ENCODE peak calls at places on chromosomes 7 and 10, in nine cellular contexts. One of them, this sample, is unnamed.

GRCh38 chr7:37732253-37732652 is 48.7 kb downstream of the GPR141 start:
- DNase-seq in NCI-H1105 treated with DMSO at 0.1 percent for 48 hours: peak; percentile 45
- DNase-seq in sigmoid colon: no peak
- DNase-seq in GM12891: peak; percentile 24
- DNase-seq in non-pigmented ciliary epithelial cell: no peak
- DNase-seq in Right ventricle myocardium superior: peak; percentile 45
- DNase-seq in WTC11: peak; percentile 74
- DNase-seq in NCI-H345: peak; percentile 2
- DNase-seq in iPS-NIHi11: peak; percentile 70
- DNase-seq in this sample: no peak

GRCh38 chr7:103499976-103500375 is 54.0 kb upstream of the SLC26A5 start:
- DNase-seq in NCI-H1105 treated with DMSO at 0.1 percent for 48 hours: no peak
- DNase-seq in sigmoid colon: no peak
- DNase-seq in GM12891: no peak
- DNase-seq in non-pigmented ciliary epithelial cell: no peak
- DNase-seq in Right ventricle myocardium superior: no peak
- DNase-seq in WTC11: no peak
- DNase-seq in NCI-H345: no peak
- DNase-seq in iPS-NIHi11: no peak
- DNase-seq in this sample: no peak

GRCh38 chr7:104625956-104626355 is 297.6 kb downstream of the LHFPL3 start:
- DNase-seq in NCI-H1105 treated with DMSO at 0.1 percent for 48 hours: no peak
- DNase-seq in sigmoid colon: no peak
- DNase-seq in GM12891: no peak
- DNase-seq in non-pigmented ciliary epithelial cell: no peak
- DNase-seq in Right ventricle myocardium superior: no peak
- DNase-seq in WTC11: no peak
- DNase-seq in NCI-H345: no peak
- DNase-seq in iPS-NIHi11: no peak
- DNase-seq in this sample: no peak

GRCh38 chr7:78970440-78970916 is 483.0 kb downstream of the MAGI2 start:
- DNase-seq in NCI-H1105 treated with DMSO at 0.1 percent for 48 hours: no peak
- DNase-seq in sigmoid colon: no peak
- DNase-seq in GM12891: no peak
- DNase-seq in non-pigmented ciliary epithelial cell: no peak
- DNase-seq in Right ventricle myocardium superior: no peak
- DNase-seq in WTC11: no peak
- DNase-seq in NCI-H345: no peak
- DNase-seq in iPS-NIHi11: no peak
- DNase-seq in this sample: no peak

GRCh38 chr10:29486466-29486865 is 148.3 kb downstream of the SVIL start:
- DNase-seq in NCI-H1105 treated with DMSO at 0.1 percent for 48 hours: no peak
- DNase-seq in sigmoid colon: no peak
- DNase-seq in GM12891: no peak
- DNase-seq in non-pigmented ciliary epithelial cell: no peak
- DNase-seq in Right ventricle myocardium superior: no peak
- DNase-seq in WTC11: no peak
- DNase-seq in NCI-H345: no peak
- DNase-seq in iPS-NIHi11: no peak
- DNase-seq in this sample: no peak

GRCh38 chr10:72259491-72260214 is 14.1 kb upstream of the DDIT4 start:
- DNase-seq in NCI-H1105 treated with DMSO at 0.1 percent for 48 hours: no peak
- DNase-seq in sigmoid colon: peak; percentile 75
- DNase-seq in GM12891: no peak
- DNase-seq in non-pigmented ciliary epithelial cell: no peak
- DNase-seq in Right ventricle myocardium superior: no peak
- DNase-seq in WTC11: no peak
- DNase-seq in NCI-H345: no peak
- DNase-seq in iPS-NIHi11: no peak
- DNase-seq in this sample: no peak

GRCh38 chr10:17216217-17216900 is 11.7 kb upstream of the VIM start:
- DNase-seq in NCI-H1105 treated with DMSO at 0.1 percent for 48 hours: no peak
- DNase-seq in sigmoid colon: no peak
- DNase-seq in GM12891: no peak
- DNase-seq in non-pigmented ciliary epithelial cell: peak; percentile 95
- DNase-seq in Right ventricle myocardium superior: no peak
- DNase-seq in WTC11: no peak
- DNase-seq in NCI-H345: no peak
- DNase-seq in iPS-NIHi11: no peak
- DNase-seq in this sample: no peak

GRCh38 chr10:28532223-28532508 is 752 bp upstream of the WAC start:
- DNase-seq in NCI-H1105 treated with DMSO at 0.1 percent for 48 hours: peak; percentile 29
- DNase-seq in sigmoid colon: no peak
- DNase-seq in GM12891: peak; percentile 39
- DNase-seq in non-pigmented ciliary epithelial cell: no peak
- DNase-seq in Right ventricle myocardium superior: no peak
- DNase-seq in WTC11: no peak
- DNase-seq in NCI-H345: no peak
- DNase-seq in iPS-NIHi11: no peak
- DNase-seq in this sample: peak; percentile 82

GRCh38 chr7:92058040-92058439 is 76.2 kb downstream of the CYP51A1 start:
- DNase-seq in NCI-H1105 treated with DMSO at 0.1 percent for 48 hours: no peak
- DNase-seq in sigmoid colon: no peak
- DNase-seq in GM12891: no peak
- DNase-seq in non-pigmented ciliary epithelial cell: no peak
- DNase-seq in Right ventricle myocardium superior: no peak
- DNase-seq in WTC11: no peak
- DNase-seq in NCI-H345: no peak
- DNase-seq in iPS-NIHi11: no peak
- DNase-seq in this sample: no peak

GRCh38 chr7:6403907-6404306 is 43.8 kb downstream of the DAGLB start:
- DNase-seq in NCI-H1105 treated with DMSO at 0.1 percent for 48 hours: no peak
- DNase-seq in sigmoid colon: no peak
- DNase-seq in GM12891: no peak
- DNase-seq in non-pigmented ciliary epithelial cell: no peak
- DNase-seq in Right ventricle myocardium superior: no peak
- DNase-seq in WTC11: no peak
- DNase-seq in NCI-H345: no peak
- DNase-seq in iPS-NIHi11: no peak
- DNase-seq in this sample: no peak

GRCh38 chr7:114662002-114662677 is 247.5 kb downstream of the FOXP2 start:
- DNase-seq in NCI-H1105 treated with DMSO at 0.1 percent for 48 hours: no peak
- DNase-seq in sigmoid colon: no peak
- DNase-seq in GM12891: no peak
- DNase-seq in non-pigmented ciliary epithelial cell: no peak
- DNase-seq in Right ventricle myocardium superior: no peak
- DNase-seq in WTC11: no peak
- DNase-seq in NCI-H345: no peak
- DNase-seq in iPS-NIHi11: no peak
- DNase-seq in this sample: no peak

GRCh38 chr7:7327423-7327822 is 145.1 kb downstream of the C1GALT1 start:
- DNase-seq in NCI-H1105 treated with DMSO at 0.1 percent for 48 hours: peak; percentile 16
- DNase-seq in sigmoid colon: no peak
- DNase-seq in GM12891: no peak
- DNase-seq in non-pigmented ciliary epithelial cell: no peak
- DNase-seq in Right ventricle myocardium superior: no peak
- DNase-seq in WTC11: no peak
- DNase-seq in NCI-H345: no peak
- DNase-seq in iPS-NIHi11: no peak
- DNase-seq in this sample: no peak

GRCh38 chr10:13608246-13608853 is 21.6 kb downstream of the PRPF18 start:
- DNase-seq in NCI-H1105 treated with DMSO at 0.1 percent for 48 hours: no peak
- DNase-seq in sigmoid colon: no peak
- DNase-seq in GM12891: no peak
- DNase-seq in non-pigmented ciliary epithelial cell: no peak
- DNase-seq in Right ventricle myocardium superior: no peak
- DNase-seq in WTC11: peak; percentile 31
- DNase-seq in NCI-H345: no peak
- DNase-seq in iPS-NIHi11: peak; percentile 31
- DNase-seq in this sample: no peak

GRCh38 chr10:106609867-106610266 is 554.6 kb downstream of the SORCS1 start:
- DNase-seq in NCI-H1105 treated with DMSO at 0.1 percent for 48 hours: no peak
- DNase-seq in sigmoid colon: no peak
- DNase-seq in GM12891: peak; percentile 8
- DNase-seq in non-pigmented ciliary epithelial cell: no peak
- DNase-seq in Right ventricle myocardium superior: no peak
- DNase-seq in WTC11: peak; percentile 19
- DNase-seq in NCI-H345: no peak
- DNase-seq in iPS-NIHi11: peak; percentile 68
- DNase-seq in this sample: no peak

GRCh38 chr10:86969421-86970041 is 1.2 kb downstream of the ADIRF start:
- DNase-seq in NCI-H1105 treated with DMSO at 0.1 percent for 48 hours: no peak
- DNase-seq in sigmoid colon: peak; percentile 73
- DNase-seq in GM12891: no peak
- DNase-seq in non-pigmented ciliary epithelial cell: no peak
- DNase-seq in Right ventricle myocardium superior: peak; percentile 45
- DNase-seq in WTC11: peak; percentile 10
- DNase-seq in NCI-H345: no peak
- DNase-seq in iPS-NIHi11: no peak
- DNase-seq in this sample: peak; percentile 75

GRCh38 chr7:123570390-123571182 is 13.0 kb upstream of the NDUFA5 start:
- DNase-seq in NCI-H1105 treated with DMSO at 0.1 percent for 48 hours: peak; percentile 23
- DNase-seq in sigmoid colon: no peak
- DNase-seq in GM12891: no peak
- DNase-seq in non-pigmented ciliary epithelial cell: no peak
- DNase-seq in Right ventricle myocardium superior: no peak
- DNase-seq in WTC11: no peak
- DNase-seq in NCI-H345: peak; percentile 31
- DNase-seq in iPS-NIHi11: no peak
- DNase-seq in this sample: no peak

GRCh38 chr10:129888784-129889616 is 75.1 kb downstream of the EBF3 start:
- DNase-seq in NCI-H1105 treated with DMSO at 0.1 percent for 48 hours: no peak
- DNase-seq in sigmoid colon: no peak
- DNase-seq in GM12891: peak; percentile 72
- DNase-seq in non-pigmented ciliary epithelial cell: no peak
- DNase-seq in Right ventricle myocardium superior: peak; percentile 78
- DNase-seq in WTC11: peak; percentile 91
- DNase-seq in NCI-H345: no peak
- DNase-seq in iPS-NIHi11: peak; percentile 90
- DNase-seq in this sample: peak; percentile 87

GRCh38 chr7:130432886-130433285 is 7.9 kb downstream of the CEP41 start:
- DNase-seq in NCI-H1105 treated with DMSO at 0.1 percent for 48 hours: no peak
- DNase-seq in sigmoid colon: no peak
- DNase-seq in GM12891: no peak
- DNase-seq in non-pigmented ciliary epithelial cell: no peak
- DNase-seq in Right ventricle myocardium superior: no peak
- DNase-seq in WTC11: no peak
- DNase-seq in NCI-H345: no peak
- DNase-seq in iPS-NIHi11: no peak
- DNase-seq in this sample: no peak

GRCh38 chr7:80826520-80827237 is 92.2 kb downstream of the SEMA3C start:
- DNase-seq in NCI-H1105 treated with DMSO at 0.1 percent for 48 hours: no peak
- DNase-seq in sigmoid colon: no peak
- DNase-seq in GM12891: no peak
- DNase-seq in non-pigmented ciliary epithelial cell: peak; percentile 40
- DNase-seq in Right ventricle myocardium superior: no peak
- DNase-seq in WTC11: no peak
- DNase-seq in NCI-H345: no peak
- DNase-seq in iPS-NIHi11: no peak
- DNase-seq in this sample: no peak

GRCh38 chr10:132662186-132662920 is 123.6 kb downstream of the NKX6-2 start:
- DNase-seq in NCI-H1105 treated with DMSO at 0.1 percent for 48 hours: no peak
- DNase-seq in sigmoid colon: no peak
- DNase-seq in GM12891: no peak
- DNase-seq in non-pigmented ciliary epithelial cell: no peak
- DNase-seq in Right ventricle myocardium superior: peak; percentile 23
- DNase-seq in WTC11: no peak
- DNase-seq in NCI-H345: no peak
- DNase-seq in iPS-NIHi11: no peak
- DNase-seq in this sample: no peak

GRCh38 chr10:118850418-118851061 is 95.8 kb upstream of the CACUL1 start:
- DNase-seq in NCI-H1105 treated with DMSO at 0.1 percent for 48 hours: peak; percentile 41
- DNase-seq in sigmoid colon: no peak
- DNase-seq in GM12891: peak; percentile 24
- DNase-seq in non-pigmented ciliary epithelial cell: no peak
- DNase-seq in Right ventricle myocardium superior: peak; percentile 84
- DNase-seq in WTC11: peak; percentile 89
- DNase-seq in NCI-H345: peak; percentile 48
- DNase-seq in iPS-NIHi11: peak; percentile 76
- DNase-seq in this sample: peak; percentile 87

GRCh38 chr7:88344956-88345832 is 38.5 kb upstream of the STEAP4 start:
- DNase-seq in NCI-H1105 treated with DMSO at 0.1 percent for 48 hours: peak; percentile 53
- DNase-seq in sigmoid colon: peak; percentile 65
- DNase-seq in GM12891: no peak
- DNase-seq in non-pigmented ciliary epithelial cell: no peak
- DNase-seq in Right ventricle myocardium superior: peak; percentile 73
- DNase-seq in WTC11: peak; percentile 67
- DNase-seq in NCI-H345: no peak
- DNase-seq in iPS-NIHi11: peak; percentile 36
- DNase-seq in this sample: peak; percentile 47

GRCh38 chr7:102129636-102130370 is 156.9 kb upstream of the SH2B2 start:
- DNase-seq in NCI-H1105 treated with DMSO at 0.1 percent for 48 hours: no peak
- DNase-seq in sigmoid colon: no peak
- DNase-seq in GM12891: no peak
- DNase-seq in non-pigmented ciliary epithelial cell: no peak
- DNase-seq in Right ventricle myocardium superior: no peak
- DNase-seq in WTC11: no peak
- DNase-seq in NCI-H345: no peak
- DNase-seq in iPS-NIHi11: peak; percentile 38
- DNase-seq in this sample: peak; percentile 65

GRCh38 chr10:33115720-33116119 is 157.7 kb upstream of the ITGB1 start:
- DNase-seq in NCI-H1105 treated with DMSO at 0.1 percent for 48 hours: no peak
- DNase-seq in sigmoid colon: no peak
- DNase-seq in GM12891: no peak
- DNase-seq in non-pigmented ciliary epithelial cell: no peak
- DNase-seq in Right ventricle myocardium superior: no peak
- DNase-seq in WTC11: no peak
- DNase-seq in NCI-H345: no peak
- DNase-seq in iPS-NIHi11: no peak
- DNase-seq in this sample: no peak

GRCh38 chr10:112679392-112679791 is 232.4 kb downstream of the VTI1A start:
- DNase-seq in NCI-H1105 treated with DMSO at 0.1 percent for 48 hours: no peak
- DNase-seq in sigmoid colon: no peak
- DNase-seq in GM12891: no peak
- DNase-seq in non-pigmented ciliary epithelial cell: no peak
- DNase-seq in Right ventricle myocardium superior: no peak
- DNase-seq in WTC11: no peak
- DNase-seq in NCI-H345: no peak
- DNase-seq in iPS-NIHi11: no peak
- DNase-seq in this sample: no peak

GRCh38 chr7:7799138-7799537 is 80.7 kb upstream of the RPA3 start:
- DNase-seq in NCI-H1105 treated with DMSO at 0.1 percent for 48 hours: peak; percentile 84
- DNase-seq in sigmoid colon: no peak
- DNase-seq in GM12891: no peak
- DNase-seq in non-pigmented ciliary epithelial cell: peak; percentile 17
- DNase-seq in Right ventricle myocardium superior: no peak
- DNase-seq in WTC11: no peak
- DNase-seq in NCI-H345: peak; percentile 19
- DNase-seq in iPS-NIHi11: no peak
- DNase-seq in this sample: no peak

GRCh38 chr7:67452516-67453026 is 455.9 kb downstream of the TYW1 start:
- DNase-seq in NCI-H1105 treated with DMSO at 0.1 percent for 48 hours: no peak
- DNase-seq in sigmoid colon: no peak
- DNase-seq in GM12891: no peak
- DNase-seq in non-pigmented ciliary epithelial cell: no peak
- DNase-seq in Right ventricle myocardium superior: no peak
- DNase-seq in WTC11: no peak
- DNase-seq in NCI-H345: no peak
- DNase-seq in iPS-NIHi11: no peak
- DNase-seq in this sample: no peak

GRCh38 chr7:44882899-44883298 is 2.4 kb downstream of the PURB start:
- DNase-seq in NCI-H1105 treated with DMSO at 0.1 percent for 48 hours: no peak
- DNase-seq in sigmoid colon: no peak
- DNase-seq in GM12891: no peak
- DNase-seq in non-pigmented ciliary epithelial cell: no peak
- DNase-seq in Right ventricle myocardium superior: no peak
- DNase-seq in WTC11: no peak
- DNase-seq in NCI-H345: no peak
- DNase-seq in iPS-NIHi11: no peak
- DNase-seq in this sample: no peak

GRCh38 chr10:178208-178607 is 43.0 kb downstream of the ZMYND11 start:
- DNase-seq in NCI-H1105 treated with DMSO at 0.1 percent for 48 hours: peak; percentile 25
- DNase-seq in sigmoid colon: no peak
- DNase-seq in GM12891: no peak
- DNase-seq in non-pigmented ciliary epithelial cell: no peak
- DNase-seq in Right ventricle myocardium superior: no peak
- DNase-seq in WTC11: no peak
- DNase-seq in NCI-H345: peak; percentile 1
- DNase-seq in iPS-NIHi11: no peak
- DNase-seq in this sample: no peak

GRCh38 chr7:142379445-142379844 is 121.6 kb upstream of the PRSS58 start:
- DNase-seq in NCI-H1105 treated with DMSO at 0.1 percent for 48 hours: no peak
- DNase-seq in sigmoid colon: no peak
- DNase-seq in GM12891: no peak
- DNase-seq in non-pigmented ciliary epithelial cell: no peak
- DNase-seq in Right ventricle myocardium superior: no peak
- DNase-seq in WTC11: no peak
- DNase-seq in NCI-H345: peak; percentile 56
- DNase-seq in iPS-NIHi11: no peak
- DNase-seq in this sample: no peak

GRCh38 chr10:114304566-114305421 is 65.7 kb downstream of the VWA2 start:
- DNase-seq in NCI-H1105 treated with DMSO at 0.1 percent for 48 hours: peak; percentile 51
- DNase-seq in sigmoid colon: peak; percentile 67
- DNase-seq in GM12891: peak; percentile 60
- DNase-seq in non-pigmented ciliary epithelial cell: no peak
- DNase-seq in Right ventricle myocardium superior: peak; percentile 62
- DNase-seq in WTC11: peak; percentile 86
- DNase-seq in NCI-H345: peak; percentile 76
- DNase-seq in iPS-NIHi11: peak; percentile 79
- DNase-seq in this sample: peak; percentile 65